ENCODE peak calls at places on chromosomes 2 and 18, in nine cellular contexts. Z, V, Y, N, I, D, B, G and U are unnamed samples.

GRCh38 chr2:141490886-141491285 is 639.9 kb downstream of the LRP1B start:
- DNase-seq in Z (no peak), V (no peak), Y (no peak), N (no peak), I (no peak), D (no peak), B (no peak), G (no peak), U (no peak)

GRCh38 chr2:216792222-216793001 is 67.5 kb downstream of the TNP1 start:
- DNase-seq in Z (peak; percentile 86), V (no peak), Y (peak; percentile 86), N (peak; percentile 89), I (no peak), D (no peak), B (peak; percentile 40), G (peak; percentile 75), U (no peak)

GRCh38 chr2:219056896-219057708 is 3.6 kb downstream of the IHH start:
- DNase-seq in Z (no peak), V (no peak), Y (no peak), N (no peak), I (no peak), D (no peak), B (no peak), G (no peak), U (no peak)

GRCh38 chr2:197674546-197674945 is 841 bp downstream of the RFTN2 start:
- DNase-seq in Z (no peak), V (no peak), Y (no peak), N (no peak), I (no peak), D (no peak), B (peak; percentile 36), G (no peak), U (no peak)

GRCh38 chr2:3624059-3624794 is 29.3 kb downstream of the COLEC11 start:
- DNase-seq in Z (no peak), V (no peak), Y (no peak), N (no peak), I (no peak), D (peak; percentile 46), B (no peak), G (no peak), U (no peak)

GRCh38 chr18:54529444-54529843 is 61.6 kb upstream of the DYNAP start:
- DNase-seq in Z (no peak), V (no peak), Y (peak; percentile 21), N (no peak), I (no peak), D (no peak), B (no peak), G (no peak), U (no peak)

GRCh38 chr18:37402735-37403099 is 162.9 kb downstream of the CELF4 start:
- DNase-seq in Z (no peak), V (no peak), Y (no peak), N (no peak), I (no peak), D (no peak), B (no peak), G (no peak), U (no peak)

GRCh38 chr2:45930396-45930792 is 278.9 kb downstream of the PRKCE start:
- DNase-seq in Z (no peak), V (no peak), Y (no peak), N (peak; percentile 70), I (no peak), D (no peak), B (peak; percentile 54), G (no peak), U (no peak)

GRCh38 chr2:188524519-188525113 is 232.9 kb downstream of the GULP1 start:
- DNase-seq in Z (no peak), V (peak; percentile 10), Y (peak; percentile 43), N (peak; percentile 5), I (no peak), D (no peak), B (peak; percentile 82), G (no peak), U (no peak)

GRCh38 chr18:23357992-23358594 is 95.0 kb upstream of the RIOK3 start:
- DNase-seq in Z (peak; percentile 83), V (no peak), Y (no peak), N (no peak), I (no peak), D (no peak), B (peak; percentile 85), G (peak; percentile 67), U (no peak)

GRCh38 chr18:7084080-7084765 is 33.4 kb downstream of the LAMA1 start:
- DNase-seq in Z (no peak), V (no peak), Y (no peak), N (no peak), I (no peak), D (peak; percentile 19), B (peak; percentile 64), G (no peak), U (peak; percentile 7)

GRCh38 chr18:6781846-6782245 is 52.3 kb downstream of the ARHGAP28 start:
- DNase-seq in Z (no peak), V (no peak), Y (no peak), N (peak; percentile 23), I (no peak), D (no peak), B (peak; percentile 65), G (no peak), U (no peak)

GRCh38 chr2:106117882-106118684 is 76.0 kb downstream of the UXS1 start:
- DNase-seq in Z (no peak), V (no peak), Y (no peak), N (no peak), I (no peak), D (no peak), B (no peak), G (no peak), U (no peak)

GRCh38 chr2:73890301-73891092 is 2.3 kb upstream of the ACTG2 start:
- DNase-seq in Z (no peak), V (no peak), Y (no peak), N (no peak), I (no peak), D (no peak), B (no peak), G (no peak), U (no peak)

GRCh38 chr18:48538531-48539405 is at the start of gene CTIF:
- DNase-seq in Z (peak; percentile 98), V (peak; percentile 90), Y (peak; percentile 100), N (peak; percentile 92), I (peak; percentile 17), D (peak; percentile 12), B (peak; percentile 98), G (peak; percentile 97), U (peak; percentile 100)

GRCh38 chr2:182372661-182373060 is 54.2 kb downstream of the PDE1A start:
- DNase-seq in Z (no peak), V (peak; percentile 55), Y (peak; percentile 40), N (no peak), I (no peak), D (no peak), B (peak; percentile 92), G (no peak), U (no peak)

GRCh38 chr2:222844323-222844722 is 16.5 kb upstream of the ACSL3 start:
- DNase-seq in Z (no peak), V (peak; percentile 27), Y (peak; percentile 44), N (no peak), I (no peak), D (no peak), B (peak; percentile 84), G (no peak), U (no peak)

GRCh38 chr2:64609229-64609994 is 44.3 kb downstream of the SERTAD2 start:
- DNase-seq in Z (peak; percentile 88), V (peak; percentile 88), Y (peak; percentile 67), N (no peak), I (peak; percentile 84), D (no peak), B (peak; percentile 75), G (peak; percentile 86), U (no peak)

GRCh38 chr2:201415149-201415548 is 36.1 kb downstream of the TRAK2 start:
- DNase-seq in Z (no peak), V (no peak), Y (no peak), N (no peak), I (no peak), D (no peak), B (no peak), G (no peak), U (no peak)

GRCh38 chr2:201413552-201413951 is 37.7 kb downstream of the TRAK2 start:
- DNase-seq in Z (no peak), V (no peak), Y (no peak), N (no peak), I (no peak), D (no peak), B (no peak), G (no peak), U (no peak)

GRCh38 chr2:201411421-201411820 is 39.8 kb downstream of the TRAK2 start:
- DNase-seq in Z (no peak), V (no peak), Y (no peak), N (no peak), I (no peak), D (no peak), B (peak; percentile 53), G (no peak), U (no peak)

GRCh38 chr2:201413143-201413542 is 38.1 kb downstream of the TRAK2 start:
- DNase-seq in Z (no peak), V (no peak), Y (peak; percentile 44), N (no peak), I (no peak), D (no peak), B (no peak), G (no peak), U (no peak)

GRCh38 chr2:201414099-201415023 is 36.9 kb downstream of the TRAK2 start:
- DNase-seq in Z (no peak), V (no peak), Y (no peak), N (no peak), I (no peak), D (peak; percentile 38), B (peak; percentile 73), G (no peak), U (no peak)
- H3K4me1 ChIP-seq in Z (peaks cover 4% of the 10 kb centered on the region), V (peaks cover 7% of the 10 kb centered on the region), Y (no peaks in the 10 kb centered on the region), N (peaks cover 11% of the 10 kb centered on the region), I (peaks cover 29% of the 10 kb centered on the region), D (peaks cover 19% of the 10 kb centered on the region), B (peaks cover 32% of the 10 kb centered on the region), G (peaks cover 50% of the 10 kb centered on the region), U (peaks cover 68% of the 10 kb centered on the region)

GRCh38 chr2:161172901-161173540 is 12.8 kb downstream of the TANK start:
- DNase-seq in Z (no peak), V (no peak), Y (no peak), N (no peak), I (no peak), D (no peak), B (no peak), G (no peak), U (no peak)
- H3K4me1 ChIP-seq in Z (no peaks in the 10 kb centered on the region), V (peaks cover 12% of the 10 kb centered on the region), Y (peaks cover 6% of the 10 kb centered on the region), N (no peaks in the 10 kb centered on the region), I (peaks cover 29% of the 10 kb centered on the region), D (peaks cover 52% of the 10 kb centered on the region), B (no peaks in the 10 kb centered on the region), G (peaks cover 15% of the 10 kb centered on the region), U (peaks cover 13% of the 10 kb centered on the region)

GRCh38 chr2:232235716-232236115 is 142.8 kb upstream of the ALPP start:
- DNase-seq in Z (no peak), V (no peak), Y (peak; percentile 18), N (no peak), I (no peak), D (no peak), B (no peak), G (no peak), U (no peak)
- H3K4me1 ChIP-seq in Z (no peaks in the 10 kb centered on the region), V (peaks cover 22% of the 10 kb centered on the region), Y (no peaks in the 10 kb centered on the region), N (no peaks in the 10 kb centered on the region), I (no peaks in the 10 kb centered on the region), D (peaks cover 11% of the 10 kb centered on the region), B (no peaks in the 10 kb centered on the region), G (peaks cover 16% of the 10 kb centered on the region), U (peaks cover 19% of the 10 kb centered on the region)

DNA sequence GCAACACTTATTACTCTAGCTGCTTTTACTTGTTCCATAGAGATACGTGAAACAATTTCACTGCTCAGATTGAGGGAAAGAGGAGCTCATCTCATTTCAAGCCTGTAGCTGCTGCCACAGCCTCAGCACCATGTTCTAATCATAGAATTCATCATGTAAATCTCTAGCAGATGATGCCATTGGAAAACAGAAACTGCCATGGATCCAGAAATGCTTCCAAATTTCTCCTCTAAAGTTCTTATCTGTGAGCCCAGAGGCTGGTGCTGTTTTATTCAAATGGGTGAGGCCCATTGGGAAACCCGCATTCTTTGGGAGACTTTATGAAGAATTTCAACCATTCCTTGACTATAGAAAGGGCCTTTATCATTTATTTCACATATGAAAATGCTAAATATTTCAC is 1.9 kb downstream of the CDC42EP3 start:
- DNase-seq in Z (no peak), V (no peak), Y (no peak), N (no peak), I (no peak), D (no peak), B (peak; percentile 36), G (no peak), U (no peak)
- H3K4me1 ChIP-seq in Z (peaks cover 4% of the 10 kb centered on the region), V (peaks cover 52% of the 10 kb centered on the region), Y (peaks cover 3% of the 10 kb centered on the region), N (peaks cover 17% of the 10 kb centered on the region), I (peaks cover 40% of the 10 kb centered on the region), D (peaks cover 3% of the 10 kb centered on the region), B (peaks cover 40% of the 10 kb centered on the region), G (peaks cover 51% of the 10 kb centered on the region), U (peaks cover 69% of the 10 kb centered on the region)